ENCODE peak calls at places on chromosomes 1 and 21, in eight cellular contexts. W, C, U, L, M, O, Q and Z are unnamed samples. For H3K4me1, the result is how much of the 10 kb centered on the place peaks cover.

GRCh38 chr1:160408864-160409263 is 8.5 kb downstream of the VANGL2 start:
- DNase-seq in W (no peak), C (no peak), U (no peak), L (no peak), M (no peak), O (no peak), Q (no peak), Z (no peak)

GRCh38 chr1:228083871-228084278 is 1.4 kb downstream of the ARF1 start:
- DNase-seq in W (no peak), C (no peak), U (no peak), L (no peak), M (peak), O (peak), Q (no peak), Z (peak)

GRCh38 chr1:214551436-214552173 is at the start of gene PTPN14:
- DNase-seq in W (peak), C (peak), U (peak), L (peak), M (peak), O (peak), Q (peak), Z (peak)

GRCh38 chr1:156767879-156768608 is 709 bp downstream of the PRCC start:
- DNase-seq in W (peak), C (no peak), U (peak), L (peak), M (peak), O (no peak), Q (peak), Z (peak)

GRCh38 chr1:213661346-213661745 is 326.4 kb upstream of the PROX1 start:
- DNase-seq in W (no peak), C (no peak), U (no peak), L (no peak), M (no peak), O (no peak), Q (no peak), Z (no peak)

GRCh38 chr1:51313961-51314777 is 16.2 kb downstream of the TTC39A start:
- DNase-seq in W (no peak), C (no peak), U (no peak), L (no peak), M (no peak), O (peak), Q (no peak), Z (peak)

GRCh38 chr1:231523816-231524215 is 4.7 kb upstream of the TSNAX start:
- DNase-seq in W (no peak), C (no peak), U (no peak), L (no peak), M (no peak), O (peak), Q (no peak), Z (peak)

GRCh38 chr21:45089964-45090363 is 15.6 kb downstream of the ADARB1 start:
- DNase-seq in W (no peak), C (no peak), U (no peak), L (no peak), M (no peak), O (no peak), Q (no peak), Z (no peak)

GRCh38 chr1:41823453-41823852 is 95.3 kb downstream of the HIVEP3 start:
- DNase-seq in W (peak), C (peak), U (peak), L (no peak), M (peak), O (no peak), Q (peak), Z (no peak)

GRCh38 chr1:103516693-103517092 is 8.8 kb upstream of the RNPC3 start:
- DNase-seq in W (no peak), C (no peak), U (no peak), L (no peak), M (no peak), O (no peak), Q (no peak), Z (no peak)

GRCh38 chr1:247212914-247213617 is 41.2 kb upstream of the ZNF124 start:
- DNase-seq in W (no peak), C (no peak), U (no peak), L (no peak), M (no peak), O (no peak), Q (no peak), Z (no peak)

GRCh38 chr1:67586596-67586995 is 98.4 kb upstream of the GADD45A start:
- DNase-seq in W (no peak), C (no peak), U (no peak), L (no peak), M (no peak), O (no peak), Q (no peak), Z (peak)

DNA sequence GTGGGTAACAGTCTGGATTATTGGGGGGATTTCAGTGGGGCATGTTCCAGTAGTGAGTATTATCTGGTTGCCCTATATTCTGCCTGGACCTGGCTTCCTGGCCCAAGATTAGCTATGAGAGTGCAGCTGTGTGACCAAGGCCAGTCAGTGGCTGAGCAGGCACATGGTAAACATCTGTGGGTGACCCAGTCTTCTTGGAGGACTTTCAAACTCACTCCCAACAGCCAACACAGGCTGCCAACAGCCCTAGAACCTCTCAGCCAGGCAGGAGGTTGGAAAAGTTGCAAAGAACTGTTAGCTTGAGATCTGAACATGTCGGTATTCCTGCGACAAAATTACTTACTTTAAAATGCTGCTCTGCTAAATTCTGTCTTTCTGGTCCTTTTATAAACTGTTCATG is 192.4 kb downstream of the TGFBR3 start:
- DNase-seq in W (no peak), C (no peak), U (no peak), L (no peak), M (no peak), O (peak), Q (no peak), Z (no peak)
- H3K4me1 ChIP-seq in W (under half), C (under half), U (under half), L (under half), M (under half), O (under half), Q (under half), Z (under half)

GRCh38 chr1:201259476-201260235 is 23.6 kb upstream of the PKP1 start:
- DNase-seq in W (peak), C (peak), U (no peak), L (no peak), M (peak), O (peak), Q (peak), Z (no peak)
- H3K9ac ChIP-seq in W (peak), C (no peak), U (peak), L (no peak), M (no peak), O (no peak), Q (no peak), Z (no peak)

DNA sequence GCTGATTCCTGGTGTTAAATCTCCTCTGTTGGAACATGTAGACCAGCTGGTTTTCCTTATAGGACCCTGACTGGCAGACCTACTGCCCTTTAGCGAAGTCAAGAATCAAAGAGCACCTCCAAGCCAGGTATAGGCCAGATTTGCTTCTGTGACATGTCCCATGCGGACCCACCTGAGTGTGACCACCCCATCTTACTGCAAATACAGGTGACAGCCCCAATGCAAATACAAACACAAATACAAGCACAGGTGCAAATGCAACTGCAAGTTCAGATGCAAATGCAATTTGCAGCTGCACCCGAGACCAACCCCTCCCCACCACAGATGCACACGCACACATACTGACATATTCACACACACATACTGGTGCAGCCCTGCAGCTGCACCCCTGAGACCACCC is 72.3 kb downstream of the SIK1 start:
- DNase-seq in W (no peak), C (no peak), U (no peak), L (no peak), M (no peak), O (no peak), Q (no peak), Z (no peak)
- H3K4me1 ChIP-seq in W (under half), C (under half), U (under half), L (under half), M (under half), O (under half), Q (under half), Z (under half)

DNA sequence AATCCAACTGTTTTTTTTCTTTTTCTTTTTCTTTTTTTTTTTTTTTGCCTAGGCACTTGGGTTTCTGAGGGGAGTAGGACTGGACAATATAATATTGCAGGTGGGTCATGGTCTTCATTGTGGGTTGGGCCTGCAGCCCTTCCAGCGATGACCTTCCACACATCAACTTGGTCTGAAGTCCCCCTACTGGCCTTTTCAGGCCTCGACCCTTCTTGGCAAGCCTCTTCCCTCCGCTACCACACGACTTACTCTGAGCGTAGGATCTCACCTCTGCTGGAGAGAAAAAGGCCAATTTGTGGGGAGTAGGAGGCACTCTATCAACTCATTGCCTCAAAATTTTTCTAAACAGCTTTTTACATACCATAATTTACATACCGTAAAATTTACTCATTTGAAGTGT is 51.1 kb upstream of the GRIK3 start:
- DNase-seq in W (peak), C (peak), U (peak), L (peak), M (peak), O (no peak), Q (peak), Z (peak)
- H3K9ac ChIP-seq in W (no peak), C (no peak), U (no peak), L (no peak), M (no peak), O (no peak), Q (no peak), Z (no peak)

DNA sequence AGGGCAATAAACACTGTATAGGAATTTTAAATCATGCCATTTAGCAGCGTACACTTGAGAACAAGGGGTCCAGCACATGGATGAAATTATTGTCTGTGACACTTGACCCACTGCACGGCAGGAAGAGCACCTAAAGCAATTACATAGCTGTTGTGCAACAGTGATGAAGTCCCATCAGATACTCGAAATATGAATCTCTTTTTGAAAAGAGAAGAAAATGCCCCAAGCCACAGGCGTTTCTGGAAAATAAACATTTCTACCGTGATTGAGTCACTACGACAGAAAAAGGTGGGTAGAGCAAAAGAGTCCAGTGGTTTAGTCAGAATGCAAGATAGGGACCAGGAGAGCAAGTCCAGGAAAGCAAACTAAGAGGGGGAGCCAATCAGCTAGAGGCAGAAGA is 6.5 kb downstream of the DSCAM start:
- DNase-seq in W (no peak), C (no peak), U (no peak), L (no peak), M (no peak), O (no peak), Q (no peak), Z (peak)
- H3K4me1 ChIP-seq in W (under half), C (under half), U (under half), L (under half), M (under half), O (under half), Q (under half), Z (under half)

DNA sequence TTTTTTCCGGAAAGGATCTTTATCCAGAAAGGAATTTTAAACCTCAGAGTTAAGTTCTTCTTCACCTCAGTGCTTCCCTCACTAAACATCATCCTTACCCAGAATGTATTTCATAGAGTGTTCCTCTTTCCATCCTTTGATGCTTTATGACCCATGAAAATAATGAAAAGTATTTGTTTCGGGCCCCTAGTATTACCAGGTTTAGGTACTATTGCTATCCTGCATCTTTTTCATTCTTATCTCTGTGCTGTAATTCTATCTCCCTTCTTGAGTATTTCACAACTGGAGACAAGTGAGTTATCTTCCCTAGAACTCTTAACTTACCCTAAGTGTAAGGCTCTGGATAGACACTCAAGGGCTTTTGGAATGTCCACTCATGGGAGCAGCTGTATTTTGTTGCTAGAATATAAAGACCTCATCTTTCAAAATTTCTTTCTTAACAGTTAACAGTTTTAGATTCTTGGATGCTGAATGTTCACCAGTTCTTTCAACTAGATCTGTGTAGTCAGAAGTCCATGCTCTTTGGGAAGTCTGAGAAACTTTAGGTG is 26.2 kb downstream of the UCK2 start:
- DNase-seq in W (peak), C (no peak), U (no peak), L (no peak), M (no peak), O (no peak), Q (no peak), Z (peak)
- H3K9ac ChIP-seq in W (no peak), C (no peak), U (no peak), L (no peak), M (no peak), O (peak), Q (no peak), Z (no peak)